ENCODE peak calls at places on chromosomes 7 and 10, in five cellular contexts. B is NT2/D1, X is HepG2, E is GM12878, V is H1. P is an unnamed sample.

GRCh38 chr10:101222683-101223273 is 6.5 kb downstream of the LBX1 start:
- DNase-seq in B (no peak), X (no peak), E (no peak), V (no peak), P (no peak)

GRCh38 chr7:155007947-155008346 is 5.0 kb upstream of the PAXIP1 start:
- DNase-seq in B (peak; percentile 25), X (peak; percentile 56), E (no peak), V (no peak), P (peak; percentile 53)

GRCh38 chr7:104894998-104895850 is 118.8 kb upstream of the KMT2E start:
- DNase-seq in B (no peak), X (no peak), E (peak; percentile 84), V (no peak), P (no peak)

GRCh38 chr10:5076615-5077014 is 17.6 kb upstream of the AKR1C3 start:
- DNase-seq in B (no peak), X (no peak), E (no peak), V (no peak), P (no peak)

GRCh38 chr7:17474724-17475344 is 176.4 kb downstream of the AHR start:
- DNase-seq in B (no peak), X (peak; percentile 17), E (no peak), V (no peak), P (peak; percentile 58)

GRCh38 chr7:2239242-2239641 is 2.8 kb downstream of the MRM2 start:
- DNase-seq in B (no peak), X (no peak), E (no peak), V (no peak), P (no peak)

GRCh38 chr7:100561491-100562194 is 12.1 kb downstream of the SAP25 start:
- DNase-seq in B (no peak), X (no peak), E (no peak), V (no peak), P (no peak)

GRCh38 chr7:26307226-26307625 is 15.6 kb downstream of the SNX10 start:
- DNase-seq in B (no peak), X (no peak), E (no peak), V (no peak), P (no peak)

GRCh38 chr10:91163709-91164474 is 56.6 kb upstream of the PCGF5 start:
- DNase-seq in B (no peak), X (peak; percentile 60), E (no peak), V (peak; percentile 54), P (peak; percentile 30)

GRCh38 chr7:76257973-76258372 is 44.5 kb upstream of the HSPB1 start:
- DNase-seq in B (no peak), X (peak; percentile 23), E (no peak), V (no peak), P (no peak)

GRCh38 chr7:103630318-103630717 is 184.3 kb upstream of the SLC26A5 start:
- DNase-seq in B (no peak), X (no peak), E (no peak), V (no peak), P (no peak)

GRCh38 chr10:54372164-54372563 is 428.9 kb downstream of the PCDH15 start:
- DNase-seq in B (no peak), X (no peak), E (no peak), V (no peak), P (no peak)

GRCh38 chr7:68078311-68078710 is 1081.7 kb downstream of the TYW1 start:
- DNase-seq in B (no peak), X (no peak), E (no peak), V (no peak), P (no peak)

GRCh38 chr10:96642973-96643372 is 56.2 kb upstream of the TM9SF3 start:
- DNase-seq in B (peak; percentile 18), X (peak; percentile 54), E (no peak), V (peak; percentile 82), P (peak; percentile 58)

GRCh38 chr7:44284216-44284615 is 41.2 kb downstream of the CAMK2B start:
- DNase-seq in B (no peak), X (no peak), E (no peak), V (peak; percentile 43), P (no peak)

GRCh38 chr7:27174077-27175004 is at the start of gene HOXA10:
- DNase-seq in B (no peak), X (no peak), E (no peak), V (peak; percentile 69), P (peak; percentile 39)

GRCh38 chr10:121405549-121405948 is 192.7 kb downstream of the FGFR2 start:
- DNase-seq in B (no peak), X (no peak), E (no peak), V (no peak), P (no peak)

GRCh38 chr7:25068814-25069213 is 56.2 kb downstream of the CYCS start:
- DNase-seq in B (no peak), X (no peak), E (no peak), V (no peak), P (no peak)

GRCh38 chr7:117010375-117011133 is 57.3 kb downstream of the ST7 start:
- DNase-seq in B (no peak), X (no peak), E (peak; percentile 51), V (no peak), P (no peak)

GRCh38 chr7:96407427-96407826 is 85.5 kb upstream of the SLC25A13 start:
- DNase-seq in B (no peak), X (no peak), E (no peak), V (no peak), P (no peak)

GRCh38 chr10:13284050-13284449 is 15.8 kb downstream of the PHYH start:
- DNase-seq in B (no peak), X (no peak), E (no peak), V (no peak), P (no peak)

GRCh38 chr10:21497177-21497807 is 28.2 kb downstream of the SKIDA1 start:
- DNase-seq in B (no peak), X (peak; percentile 88), E (no peak), V (no peak), P (peak; percentile 76)

GRCh38 chr7:1844956-1845390 is 174.9 kb downstream of the ELFN1 start:
- DNase-seq in B (no peak), X (no peak), E (no peak), V (no peak), P (no peak)

GRCh38 chr10:128875955-128876354 is 591.1 kb upstream of the MGMT start:
- DNase-seq in B (no peak), X (no peak), E (no peak), V (no peak), P (no peak)

GRCh38 chr7:29955075-29955792 is 34.4 kb downstream of the SCRN1 start:
- DNase-seq in B (no peak), X (no peak), E (no peak), V (no peak), P (no peak)

GRCh38 chr10:95831515-95831914 is 75.6 kb downstream of the ENTPD1 start:
- DNase-seq in B (no peak), X (no peak), E (no peak), V (no peak), P (no peak)

GRCh38 chr7:134741901-134742635 is 37.4 kb upstream of the CALD1 start:
- DNase-seq in B (peak; percentile 76), X (no peak), E (no peak), V (no peak), P (no peak)

GRCh38 chr7:128052404-128052803 is 21.2 kb upstream of the LRRC4 start:
- DNase-seq in B (no peak), X (no peak), E (no peak), V (no peak), P (no peak)

GRCh38 chr7:35418716-35419425 is 165.0 kb upstream of the TBX20 start:
- DNase-seq in B (no peak), X (no peak), E (no peak), V (no peak), P (no peak)

GRCh38 chr10:101216207-101216607 is 13.1 kb downstream of the LBX1 start:
- DNase-seq in B (no peak), X (no peak), E (no peak), V (peak; percentile 67), P (no peak)

GRCh38 chr7:140218656-140219055 is 41.9 kb upstream of the KDM7A start:
- DNase-seq in B (no peak), X (no peak), E (no peak), V (no peak), P (no peak)

GRCh38 chr10:102523250-102524029 is 19.7 kb downstream of the SUFU start:
- DNase-seq in B (no peak), X (peak; percentile 23), E (no peak), V (no peak), P (no peak)

GRCh38 chr10:100978121-100978895 is 9.0 kb downstream of the MRPL43 start:
- DNase-seq in B (no peak), X (no peak), E (no peak), V (no peak), P (no peak)

GRCh38 chr7:118429141-118429540 is 204.6 kb downstream of the ANKRD7 start:
- DNase-seq in B (no peak), X (no peak), E (no peak), V (no peak), P (no peak)

GRCh38 chr7:1988533-1988930 is 244.2 kb downstream of the MAD1L1 start:
- DNase-seq in B (no peak), X (no peak), E (no peak), V (no peak), P (no peak)

GRCh38 chr7:20509892-20510645 is 105.4 kb upstream of the ABCB5 start:
- DNase-seq in B (no peak), X (no peak), E (no peak), V (no peak), P (no peak)
- TF ChIP-seq SUZ12 in B (no peak), X (no peak), E (no peak), V (no peak), P (no peak)

GRCh38 chr10:10361486-10361885 is 656.2 kb upstream of the CELF2 start:
- DNase-seq in B (peak; percentile 56), X (no peak), E (no peak), V (no peak), P (no peak)
- TF ChIP-seq SUZ12 in B (no peak), X (no peak), E (no peak), V (no peak), P (no peak)

GRCh38 chr7:41816111-41816510 is 113.2 kb upstream of the INHBA start:
- DNase-seq in B (no peak), X (no peak), E (peak; percentile 51), V (no peak), P (no peak)
- TF ChIP-seq SUZ12 in B (no peak), X (no peak), E (no peak), V (no peak), P (no peak)

GRCh38 chr10:103645141-103646054 is 151.9 kb downstream of the NEURL1 start:
- DNase-seq in B (no peak), X (peak; percentile 87), E (no peak), V (no peak), P (no peak)
- TF ChIP-seq SUZ12 in B (no peak), X (no peak), E (no peak), V (no peak), P (no peak)

GRCh38 chr10:51960494-51960895 is 261.1 kb upstream of the CSTF2T start:
- DNase-seq in B (peak; percentile 11), X (peak; percentile 3), E (no peak), V (no peak), P (peak; percentile 43)
- TF ChIP-seq SUZ12 in B (no peak), X (no peak), E (no peak), V (no peak), P (no peak)